ENCODE peak calls at places on chromosome X, in four cellular contexts. F is IMR-90, S is H9, K is mesenchymal stem cell. W is an unnamed sample. For H3K4me1, the result is how much of the 10 kb centered on the place peaks cover.

GRCh38 chrX:39850209-39850608 is 247.5 kb downstream of the BCOR start:
- DNase-seq in F (no peak), S (no peak), K (no peak), W (no peak)

GRCh38 chrX:1011632-1012283 is 200.7 kb downstream of the CRLF2 start:
- DNase-seq in F (no peak), S (no peak), K (no peak), W (no peak)

GRCh38 chrX:152313529-152314302 is 137.4 kb downstream of the GABRA3 start:
- DNase-seq in F (no peak), S (no peak), K (no peak), W (no peak)

GRCh38 chrX:134625315-134625718 is 33.0 kb downstream of the PLAC1 start:
- DNase-seq in F (no peak), S (no peak), K (no peak), W (peak)

GRCh38 chrX:77564824-77565223 is 117.6 kb downstream of the FGF16 start:
- DNase-seq in F (peak), S (no peak), K (peak), W (peak)

GRCh38 chrX:129961180-129962083 is 21.0 kb upstream of the BCORL1 start:
- DNase-seq in F (no peak), S (peak), K (peak), W (no peak)

GRCh38 chrX:129000018-129000417 is 523.3 kb downstream of the SMARCA1 start:
- DNase-seq in F (no peak), S (no peak), K (no peak), W (no peak)

GRCh38 chrX:29530520-29530919 is 684.8 kb upstream of the MAGEB2 start:
- DNase-seq in F (peak), S (no peak), K (peak), W (no peak)

DNA sequence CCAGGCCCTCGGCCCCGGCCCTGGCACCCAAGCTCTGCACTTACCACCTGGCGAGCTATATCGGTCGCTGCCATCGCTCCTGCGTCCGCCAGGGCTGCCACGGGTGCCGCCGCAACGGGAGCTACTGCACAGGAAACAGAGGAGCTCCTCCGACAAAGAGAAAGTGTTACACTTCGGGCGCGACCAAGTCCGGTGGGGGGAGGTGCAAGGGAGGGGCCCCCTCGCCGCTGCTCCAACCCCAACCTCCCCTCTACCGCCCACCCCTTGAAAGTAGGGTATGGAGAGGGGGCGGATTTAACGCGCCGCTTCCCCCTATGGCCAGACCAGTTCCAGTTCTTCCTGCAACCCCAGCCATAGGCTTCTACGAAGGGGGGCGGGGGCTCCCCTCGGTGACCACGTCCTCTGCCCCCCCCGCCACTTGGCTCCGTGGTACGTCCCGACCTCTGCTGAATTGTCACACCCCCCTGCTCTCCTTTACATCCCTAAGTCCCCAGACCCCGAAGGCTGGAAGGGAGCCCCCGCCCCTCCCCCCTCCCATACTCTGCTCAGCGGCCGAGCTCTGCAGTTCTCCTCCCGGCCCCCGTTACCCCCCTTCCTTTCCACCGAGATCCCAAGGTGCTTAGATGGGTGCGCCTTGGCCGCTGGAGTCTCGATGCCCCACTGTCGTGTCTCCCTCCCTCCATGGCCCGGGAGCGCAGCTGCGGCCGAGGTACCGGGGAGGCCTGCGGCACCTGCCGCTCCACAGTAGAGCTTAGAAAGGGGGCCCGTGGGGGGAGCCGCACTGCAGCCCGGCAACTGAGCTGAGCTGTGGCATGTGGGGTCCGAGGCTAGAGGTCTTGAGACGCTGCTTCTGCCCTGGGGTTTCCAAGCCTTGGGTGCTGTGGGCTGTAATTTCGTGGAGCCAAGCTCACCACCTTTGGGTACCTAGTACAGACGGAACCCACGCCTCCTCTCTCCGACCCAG is at the start of gene SEPTIN6:
- DNase-seq in F (peak), S (peak), K (peak), W (peak)
- H3K9ac ChIP-seq in F (peak), S (peak), K (peak), W (peak)

DNA sequence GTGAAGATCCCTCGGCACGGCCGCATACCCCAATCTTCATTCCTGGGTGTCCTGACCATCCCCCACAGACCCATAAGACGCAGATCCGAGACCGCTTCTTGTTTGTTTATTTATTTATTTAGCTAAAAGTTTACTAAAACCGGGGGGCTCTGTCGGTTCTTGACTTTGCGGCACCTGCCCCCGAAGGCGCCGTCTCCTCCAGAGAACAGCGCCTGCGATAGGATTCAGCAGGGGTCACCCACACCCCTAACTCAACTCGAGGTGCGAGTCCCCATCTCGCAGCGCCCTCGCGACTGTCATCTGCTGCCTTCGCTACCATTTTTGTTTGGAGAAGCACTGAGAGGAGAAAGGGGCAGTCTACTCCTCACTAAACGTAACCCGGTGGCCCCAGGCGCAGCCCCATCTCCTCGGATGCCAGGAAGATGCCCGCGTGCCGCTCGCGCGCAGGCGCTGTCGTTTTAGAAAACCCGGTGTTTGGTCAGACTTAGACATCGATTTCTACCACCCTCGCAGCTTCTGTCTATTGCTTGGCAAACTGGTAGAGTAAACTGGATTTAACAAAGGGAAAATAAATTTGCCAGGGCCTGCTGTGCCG is 18.9 kb upstream of the GPR101 start:
- DNase-seq in F (no peak), S (peak), K (no peak), W (no peak)
- H2AFZ ChIP-seq in F (peak), S (no peak), K (no peak), W (peak)

GRCh38 chrX:30941898-30942297 is 52.8 kb upstream of the TAB3 start:
- DNase-seq in F (no peak), S (no peak), K (no peak), W (no peak)
- H3K4me1 ChIP-seq in F (under half), S (under half), K (under half), W (under half)

DNA sequence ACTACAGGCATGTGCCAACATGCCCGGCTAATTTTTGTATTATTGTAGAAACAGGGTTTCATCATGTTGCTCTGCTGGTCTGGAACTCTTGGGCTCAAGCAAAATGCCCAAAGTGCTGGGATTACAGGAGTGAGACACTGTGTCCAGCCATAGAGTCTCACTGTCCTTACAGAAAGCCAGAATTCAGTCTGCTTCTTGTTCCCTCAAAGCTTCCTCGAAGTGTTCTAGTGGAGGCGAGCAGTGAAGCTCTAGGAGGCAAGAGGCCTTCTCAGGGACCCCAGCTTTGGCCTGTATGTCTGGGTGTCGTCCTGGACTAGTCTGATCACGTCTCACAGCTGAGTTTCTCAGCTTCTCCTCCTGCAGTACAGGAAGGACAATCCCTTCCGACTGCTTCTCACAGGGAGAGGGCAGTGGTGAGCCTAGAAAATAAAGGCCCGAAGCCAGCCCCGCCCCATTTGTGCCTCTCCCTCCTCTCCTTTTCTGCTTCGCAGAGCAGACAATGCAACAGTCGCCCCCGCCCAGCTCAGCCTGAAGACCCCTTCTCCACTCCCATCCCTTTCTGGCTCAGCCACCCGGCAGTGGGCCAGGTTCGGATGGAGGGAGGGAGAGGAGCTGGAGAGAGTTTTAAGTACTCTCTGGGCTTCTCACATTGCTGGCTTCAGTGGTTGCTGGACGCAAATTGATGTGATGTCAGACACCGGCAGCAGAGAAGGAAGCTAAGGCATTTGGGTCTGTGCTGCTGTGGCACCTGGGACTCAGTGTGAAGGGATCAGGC is 11.1 kb upstream of the FAM3A start:
- DNase-seq in F (peak), S (peak), K (peak), W (peak)
- H3K9ac ChIP-seq in F (peak), S (peak), K (peak), W (peak)

GRCh38 chrX:47936940-47937317 is 66.9 kb downstream of the ZNF182 start:
- DNase-seq in F (no peak), S (no peak), K (no peak), W (no peak)

GRCh38 chrX:47941423-47941822 is 62.4 kb downstream of the ZNF182 start:
- DNase-seq in F (no peak), S (no peak), K (no peak), W (no peak)

GRCh38 chrX:47940448-47940847 is 63.3 kb downstream of the ZNF182 start:
- DNase-seq in F (no peak), S (no peak), K (no peak), W (no peak)

GRCh38 chrX:47936224-47936939 is 67.4 kb downstream of the ZNF182 start:
- DNase-seq in F (no peak), S (no peak), K (no peak), W (no peak)
- H2AFZ ChIP-seq in F (no peak), S (no peak), K (no peak), W (no peak)

GRCh38 chrX:53269536-53270107 is 11.8 kb downstream of the IQSEC2 start:
- DNase-seq in F (no peak), S (no peak), K (no peak), W (no peak)
- H3K4me1 ChIP-seq in F (under half), S (under half), K (under half), W (under half)

GRCh38 chrX:41010188-41010846 is 74.9 kb upstream of the USP9X start:
- DNase-seq in F (peak), S (peak), K (peak), W (peak)
- H3K9ac ChIP-seq in F (peak), S (no peak), K (peak), W (peak)

DNA sequence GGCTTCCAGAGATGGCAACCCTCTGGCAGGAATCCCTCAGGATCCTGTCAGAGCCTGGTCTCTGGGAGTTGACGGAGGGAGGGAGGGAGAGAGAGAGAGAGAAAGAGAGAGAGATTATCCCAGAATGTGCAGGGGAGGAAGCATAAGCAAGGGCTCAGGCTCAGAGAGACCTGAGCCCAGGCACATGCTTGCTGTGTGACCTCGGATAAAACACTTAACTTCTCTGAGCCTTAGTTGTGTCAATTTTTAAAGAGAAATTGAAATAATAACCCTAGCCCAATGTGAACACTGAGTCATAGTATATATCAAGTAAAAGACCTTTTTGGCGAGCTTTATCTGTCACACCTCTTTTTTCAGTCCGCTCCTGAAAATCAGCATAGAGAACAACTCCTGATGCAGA is 473 bp upstream of the USP51 start:
- DNase-seq in F (no peak), S (no peak), K (no peak), W (no peak)
- H2AFZ ChIP-seq in F (peak), S (no peak), K (no peak), W (no peak)

GRCh38 chrX:65677954-65678469 is 10.6 kb downstream of the MSN start:
- DNase-seq in F (peak), S (no peak), K (peak), W (peak)

GRCh38 chrX:65681810-65682209 is 14.4 kb downstream of the MSN start:
- DNase-seq in F (no peak), S (no peak), K (no peak), W (no peak)

GRCh38 chrX:65673857-65674350 is 6.5 kb downstream of the MSN start:
- DNase-seq in F (no peak), S (no peak), K (no peak), W (no peak)

GRCh38 chrX:65674351-65674893 is 7.0 kb downstream of the MSN start:
- DNase-seq in F (peak), S (no peak), K (peak), W (peak)

GRCh38 chrX:65679071-65679540 is 11.7 kb downstream of the MSN start:
- DNase-seq in F (peak), S (no peak), K (no peak), W (peak)
- H3K4me1 ChIP-seq in F (under half), S (under half), K (under half), W (half or more)